ENCODE peak calls at places on chromosome 17, in five cellular contexts. One of them, this sample, is unnamed.

GRCh38 chr17:70276931-70277330 is 107.6 kb downstream of the KCNJ2 start:
- DNase-seq in SK-N-SH: no peak
- DNase-seq in psoas muscle: no peak
- DNase-seq in SK-N-MC: no peak
- DNase-seq in fibroblast of the aortic adventitia: no peak
- DNase-seq in this sample: no peak

GRCh38 chr17:56173958-56174357 is 20.7 kb downstream of the ANKFN1 start:
- DNase-seq in SK-N-SH: no peak
- DNase-seq in psoas muscle: no peak
- DNase-seq in SK-N-MC: no peak
- DNase-seq in fibroblast of the aortic adventitia: no peak
- DNase-seq in this sample: no peak

GRCh38 chr17:51860934-51861561 is 297.5 kb downstream of the CA10 start:
- DNase-seq in SK-N-SH: peak; percentile 50
- DNase-seq in psoas muscle: no peak
- DNase-seq in SK-N-MC: no peak
- DNase-seq in fibroblast of the aortic adventitia: no peak
- DNase-seq in this sample: peak; percentile 82

GRCh38 chr17:19672009-19672837 is 23.7 kb downstream of the ALDH3A2 start:
- DNase-seq in SK-N-SH: no peak
- DNase-seq in psoas muscle: peak; percentile 55
- DNase-seq in SK-N-MC: no peak
- DNase-seq in fibroblast of the aortic adventitia: peak; percentile 30
- DNase-seq in this sample: peak; percentile 55

GRCh38 chr17:17813055-17813724 is 23.6 kb downstream of the SREBF1 start:
- DNase-seq in SK-N-SH: no peak
- DNase-seq in psoas muscle: peak; percentile 12
- DNase-seq in SK-N-MC: no peak
- DNase-seq in fibroblast of the aortic adventitia: no peak
- DNase-seq in this sample: peak; percentile 57

GRCh38 chr17:72969293-72969692 is 123.2 kb downstream of the SLC39A11 start:
- DNase-seq in SK-N-SH: no peak
- DNase-seq in psoas muscle: no peak
- DNase-seq in SK-N-MC: no peak
- DNase-seq in fibroblast of the aortic adventitia: no peak
- DNase-seq in this sample: no peak

GRCh38 chr17:72658675-72659074 is 433.8 kb downstream of the SLC39A11 start:
- DNase-seq in SK-N-SH: no peak
- DNase-seq in psoas muscle: no peak
- DNase-seq in SK-N-MC: no peak
- DNase-seq in fibroblast of the aortic adventitia: no peak
- DNase-seq in this sample: no peak

GRCh38 chr17:1628856-1629646 is 417 bp upstream of the SLC43A2 start:
- DNase-seq in SK-N-SH: peak; percentile 99
- DNase-seq in psoas muscle: peak; percentile 94
- DNase-seq in SK-N-MC: peak; percentile 16
- DNase-seq in fibroblast of the aortic adventitia: peak; percentile 90
- DNase-seq in this sample: peak; percentile 98

GRCh38 chr17:77638229-77638628 is 320.3 kb upstream of the TNRC6C start:
- DNase-seq in SK-N-SH: peak; percentile 56
- DNase-seq in psoas muscle: no peak
- DNase-seq in SK-N-MC: no peak
- DNase-seq in fibroblast of the aortic adventitia: no peak
- DNase-seq in this sample: no peak

GRCh38 chr17:21298056-21298982 is 13.8 kb downstream of the MAP2K3 start:
- DNase-seq in SK-N-SH: no peak
- DNase-seq in psoas muscle: no peak
- DNase-seq in SK-N-MC: no peak
- DNase-seq in fibroblast of the aortic adventitia: no peak
- DNase-seq in this sample: no peak

GRCh38 chr17:74843352-74843627 is 16.4 kb downstream of the GRIN2C start:
- DNase-seq in SK-N-SH: no peak
- DNase-seq in psoas muscle: no peak
- DNase-seq in SK-N-MC: no peak
- DNase-seq in fibroblast of the aortic adventitia: no peak
- DNase-seq in this sample: peak; percentile 23

GRCh38 chr17:74241434-74241833 is 28.1 kb downstream of the TTYH2 start:
- DNase-seq in SK-N-SH: no peak
- DNase-seq in psoas muscle: no peak
- DNase-seq in SK-N-MC: no peak
- DNase-seq in fibroblast of the aortic adventitia: peak; percentile 16
- DNase-seq in this sample: no peak

GRCh38 chr17:7875804-7876203 is 12.8 kb upstream of the CHD3 start:
- DNase-seq in SK-N-SH: no peak
- DNase-seq in psoas muscle: no peak
- DNase-seq in SK-N-MC: no peak
- DNase-seq in fibroblast of the aortic adventitia: no peak
- DNase-seq in this sample: no peak

GRCh38 chr17:16286947-16287562 is 66.2 kb downstream of the CENPV start:
- DNase-seq in SK-N-SH: no peak
- DNase-seq in psoas muscle: peak; percentile 19
- DNase-seq in SK-N-MC: no peak
- DNase-seq in fibroblast of the aortic adventitia: peak; percentile 64
- DNase-seq in this sample: peak; percentile 88

GRCh38 chr17:72386619-72387237 is 265.9 kb downstream of the SOX9 start:
- DNase-seq in SK-N-SH: no peak
- DNase-seq in psoas muscle: no peak
- DNase-seq in SK-N-MC: no peak
- DNase-seq in fibroblast of the aortic adventitia: no peak
- DNase-seq in this sample: peak; percentile 73

GRCh38 chr17:27294689-27295630 is 1.0 kb downstream of the WSB1 start:
- DNase-seq in SK-N-SH: peak; percentile 48
- DNase-seq in psoas muscle: no peak
- DNase-seq in SK-N-MC: no peak
- DNase-seq in fibroblast of the aortic adventitia: peak; percentile 93
- DNase-seq in this sample: peak; percentile 82

GRCh38 chr17:75138519-75138918 is 7.0 kb upstream of the NT5C start:
- DNase-seq in SK-N-SH: no peak
- DNase-seq in psoas muscle: no peak
- DNase-seq in SK-N-MC: no peak
- DNase-seq in fibroblast of the aortic adventitia: no peak
- DNase-seq in this sample: no peak

GRCh38 chr17:60602871-60603270 is 2.9 kb downstream of the PPM1D start:
- DNase-seq in SK-N-SH: no peak
- DNase-seq in psoas muscle: no peak
- DNase-seq in SK-N-MC: no peak
- DNase-seq in fibroblast of the aortic adventitia: no peak
- DNase-seq in this sample: no peak

GRCh38 chr17:74235040-74235581 is 21.7 kb downstream of the TTYH2 start:
- DNase-seq in SK-N-SH: no peak
- DNase-seq in psoas muscle: no peak
- DNase-seq in SK-N-MC: no peak
- DNase-seq in fibroblast of the aortic adventitia: peak; percentile 14
- DNase-seq in this sample: no peak

GRCh38 chr17:69672924-69673323 is 258.4 kb downstream of the MAP2K6 start:
- DNase-seq in SK-N-SH: no peak
- DNase-seq in psoas muscle: no peak
- DNase-seq in SK-N-MC: no peak
- DNase-seq in fibroblast of the aortic adventitia: peak; percentile 91
- DNase-seq in this sample: no peak

GRCh38 chr17:17375826-17376225 is 72.7 kb downstream of the NT5M start:
- DNase-seq in SK-N-SH: no peak
- DNase-seq in psoas muscle: no peak
- DNase-seq in SK-N-MC: no peak
- DNase-seq in fibroblast of the aortic adventitia: peak; percentile 17
- DNase-seq in this sample: no peak

GRCh38 chr17:48429156-48429555 is 858 bp downstream of the SKAP1 start:
- DNase-seq in SK-N-SH: no peak
- DNase-seq in psoas muscle: no peak
- DNase-seq in SK-N-MC: no peak
- DNase-seq in fibroblast of the aortic adventitia: no peak
- DNase-seq in this sample: no peak

GRCh38 chr17:41065829-41066624 is at the start of gene KRTAP2-4:
- DNase-seq in SK-N-SH: no peak
- DNase-seq in psoas muscle: no peak
- DNase-seq in SK-N-MC: no peak
- DNase-seq in fibroblast of the aortic adventitia: peak; percentile 87
- DNase-seq in this sample: no peak

GRCh38 chr17:71335212-71335611 is 785.6 kb upstream of the SOX9 start:
- DNase-seq in SK-N-SH: no peak
- DNase-seq in psoas muscle: no peak
- DNase-seq in SK-N-MC: no peak
- DNase-seq in fibroblast of the aortic adventitia: no peak
- DNase-seq in this sample: no peak

GRCh38 chr17:31629696-31630470 is 229.2 kb downstream of the COPRS start:
- DNase-seq in SK-N-SH: no peak
- DNase-seq in psoas muscle: no peak
- DNase-seq in SK-N-MC: no peak
- DNase-seq in fibroblast of the aortic adventitia: peak; percentile 87
- DNase-seq in this sample: no peak

GRCh38 chr17:72488542-72489272 is 367.9 kb downstream of the SOX9 start:
- DNase-seq in SK-N-SH: no peak
- DNase-seq in psoas muscle: no peak
- DNase-seq in SK-N-MC: no peak
- DNase-seq in fibroblast of the aortic adventitia: no peak
- DNase-seq in this sample: no peak

GRCh38 chr17:40345161-40346034 is 19.1 kb downstream of the GJD3 start:
- DNase-seq in SK-N-SH: peak; percentile 74
- DNase-seq in psoas muscle: peak; percentile 74
- DNase-seq in SK-N-MC: no peak
- DNase-seq in fibroblast of the aortic adventitia: peak; percentile 81
- DNase-seq in this sample: no peak

GRCh38 chr17:58947411-58948208 is 159.1 kb downstream of the TRIM37 start:
- DNase-seq in SK-N-SH: no peak
- DNase-seq in psoas muscle: no peak
- DNase-seq in SK-N-MC: no peak
- DNase-seq in fibroblast of the aortic adventitia: no peak
- DNase-seq in this sample: peak; percentile 27

GRCh38 chr17:4479340-4479981 is 19.2 kb upstream of the SPNS2 start:
- DNase-seq in SK-N-SH: no peak
- DNase-seq in psoas muscle: no peak
- DNase-seq in SK-N-MC: no peak
- DNase-seq in fibroblast of the aortic adventitia: no peak
- DNase-seq in this sample: no peak

GRCh38 chr17:78315355-78316114 is 44.3 kb downstream of the SOCS3 start:
- DNase-seq in SK-N-SH: peak; percentile 57
- DNase-seq in psoas muscle: peak; percentile 85
- DNase-seq in SK-N-MC: peak; percentile 65
- DNase-seq in fibroblast of the aortic adventitia: peak; percentile 92
- DNase-seq in this sample: peak; percentile 38

GRCh38 chr17:68598545-68598961 is 2.6 kb downstream of the FAM20A start:
- DNase-seq in SK-N-SH: no peak
- DNase-seq in psoas muscle: no peak
- DNase-seq in SK-N-MC: no peak
- DNase-seq in fibroblast of the aortic adventitia: no peak
- DNase-seq in this sample: no peak
- H3K4me3 ChIP-seq in SK-N-SH: no peak overlapping the region
- H3K4me3 ChIP-seq in psoas muscle: peak overlapping the region; percentile 73
- H3K4me3 ChIP-seq in SK-N-MC: no peak overlapping the region
- H3K4me3 ChIP-seq in fibroblast of the aortic adventitia: peak overlapping the region; percentile 79
- H3K4me3 ChIP-seq in this sample: no peak overlapping the region

GRCh38 chr17:81241648-81242420 is 2.7 kb downstream of the NDUFAF8 start:
- DNase-seq in SK-N-SH: peak; percentile 96
- DNase-seq in psoas muscle: peak; percentile 62
- DNase-seq in SK-N-MC: no peak
- DNase-seq in fibroblast of the aortic adventitia: peak; percentile 36
- DNase-seq in this sample: peak; percentile 91
- H3K4me3 ChIP-seq in SK-N-SH: no peak overlapping the region
- H3K4me3 ChIP-seq in psoas muscle: no peak overlapping the region
- H3K4me3 ChIP-seq in SK-N-MC: no peak overlapping the region
- H3K4me3 ChIP-seq in fibroblast of the aortic adventitia: no peak overlapping the region
- H3K4me3 ChIP-seq in this sample: no peak overlapping the region

DNA sequence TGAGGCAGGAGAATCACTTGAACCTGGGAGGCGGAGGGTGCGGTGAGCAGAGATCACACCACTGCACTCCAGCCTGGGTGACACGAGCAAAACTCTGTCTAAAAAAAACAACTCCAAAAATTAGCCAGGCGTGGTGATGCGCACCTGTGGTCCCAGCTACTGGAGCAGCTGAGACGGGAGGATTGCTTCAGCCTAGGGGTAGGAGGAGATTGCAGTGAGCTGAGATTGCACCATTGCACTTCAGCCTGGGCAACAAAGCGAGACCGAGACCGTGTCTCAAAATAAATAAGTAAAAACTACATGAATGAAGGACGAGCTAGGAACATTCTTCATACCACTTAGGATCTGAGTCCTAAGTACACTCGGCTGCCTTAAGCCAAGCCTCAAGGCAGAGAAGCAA is 35.4 kb downstream of the CCDC57 start:
- DNase-seq in SK-N-SH: no peak
- DNase-seq in psoas muscle: no peak
- DNase-seq in SK-N-MC: no peak
- DNase-seq in fibroblast of the aortic adventitia: no peak
- DNase-seq in this sample: no peak
- H3K4me3 ChIP-seq in SK-N-SH: no peak overlapping the region
- H3K4me3 ChIP-seq in psoas muscle: no peak overlapping the region
- H3K4me3 ChIP-seq in SK-N-MC: no peak overlapping the region
- H3K4me3 ChIP-seq in fibroblast of the aortic adventitia: no peak overlapping the region
- H3K4me3 ChIP-seq in this sample: no peak overlapping the region

DNA sequence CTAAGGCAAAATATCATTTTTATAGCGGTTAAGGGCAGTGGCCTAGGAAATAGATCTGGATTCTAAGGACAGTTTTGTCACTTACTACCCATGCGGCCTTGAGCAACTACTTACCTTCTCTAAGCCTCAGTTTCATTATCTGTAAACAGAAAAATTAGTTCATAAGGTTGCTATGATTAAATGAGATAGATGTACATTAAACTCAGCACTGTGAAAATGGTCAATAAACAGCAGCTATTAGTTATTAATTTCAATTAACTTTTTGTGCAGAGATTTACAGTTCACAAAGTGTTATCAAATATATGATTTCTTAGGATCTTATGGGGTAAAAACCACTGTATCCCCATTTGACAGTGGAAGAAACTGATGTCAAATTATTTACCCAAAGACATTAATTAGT is 135.5 kb upstream of the CORO6 start:
- DNase-seq in SK-N-SH: no peak
- DNase-seq in psoas muscle: no peak
- DNase-seq in SK-N-MC: no peak
- DNase-seq in fibroblast of the aortic adventitia: no peak
- DNase-seq in this sample: no peak
- H3K4me3 ChIP-seq in SK-N-SH: no peak overlapping the region
- H3K4me3 ChIP-seq in psoas muscle: peak overlapping the region; percentile 95
- H3K4me3 ChIP-seq in SK-N-MC: no peak overlapping the region
- H3K4me3 ChIP-seq in fibroblast of the aortic adventitia: no peak overlapping the region
- H3K4me3 ChIP-seq in this sample: no peak overlapping the region

DNA sequence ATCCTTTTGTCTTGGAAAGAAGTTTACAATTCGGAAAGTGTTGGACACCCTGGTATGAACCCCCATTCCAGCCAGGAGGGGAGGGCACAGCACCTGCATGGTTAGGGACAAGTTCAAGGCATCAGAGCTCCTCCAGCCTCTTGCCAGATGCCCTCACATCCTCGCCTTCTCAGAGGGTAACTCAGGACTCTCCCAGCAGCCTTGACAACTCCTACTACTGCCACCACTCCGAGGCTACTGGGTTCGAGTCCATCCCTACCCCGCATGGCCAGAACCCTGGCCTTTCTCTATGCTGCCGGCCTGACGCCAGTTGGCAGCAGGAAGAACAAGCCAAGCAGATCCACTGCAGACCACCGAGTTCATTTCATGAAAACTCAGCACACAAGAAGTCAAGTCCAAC is 34.1 kb downstream of the AXIN2 start:
- DNase-seq in SK-N-SH: no peak
- DNase-seq in psoas muscle: no peak
- DNase-seq in SK-N-MC: no peak
- DNase-seq in fibroblast of the aortic adventitia: no peak
- DNase-seq in this sample: no peak
- H3K4me3 ChIP-seq in SK-N-SH: no peak overlapping the region
- H3K4me3 ChIP-seq in psoas muscle: no peak overlapping the region
- H3K4me3 ChIP-seq in SK-N-MC: no peak overlapping the region
- H3K4me3 ChIP-seq in fibroblast of the aortic adventitia: no peak overlapping the region
- H3K4me3 ChIP-seq in this sample: no peak overlapping the region